ENCODE peak calls at places on chromosomes 2 and 18, in four cellular contexts. One of them, this sample, is unnamed.

GRCh38 chr2:219358170-219359075 is 25.9 kb upstream of the RESP18 start:
- DNase-seq in sigmoid colon: no peak
- DNase-seq in endothelial cell of umbilical vein: no peak
- DNase-seq in left ventricle myocardium inferior: no peak
- DNase-seq in this sample: peak; percentile 85

GRCh38 chr2:108823286-108823685 is 36.7 kb downstream of the CCDC138 start:
- DNase-seq in sigmoid colon: no peak
- DNase-seq in endothelial cell of umbilical vein: no peak
- DNase-seq in left ventricle myocardium inferior: no peak
- DNase-seq in this sample: no peak

GRCh38 chr2:45353879-45354278 is 257.2 kb downstream of the SRBD1 start:
- DNase-seq in sigmoid colon: no peak
- DNase-seq in endothelial cell of umbilical vein: peak; percentile 97
- DNase-seq in left ventricle myocardium inferior: no peak
- DNase-seq in this sample: no peak

GRCh38 chr2:162085090-162085891 is 11.3 kb upstream of the DPP4 start:
- DNase-seq in sigmoid colon: no peak
- DNase-seq in endothelial cell of umbilical vein: no peak
- DNase-seq in left ventricle myocardium inferior: no peak
- DNase-seq in this sample: no peak

GRCh38 chr2:241904791-241905710 is 35.5 kb downstream of the RTP5 start:
- DNase-seq in sigmoid colon: no peak
- DNase-seq in endothelial cell of umbilical vein: no peak
- DNase-seq in left ventricle myocardium inferior: no peak
- DNase-seq in this sample: peak; percentile 41

GRCh38 chr2:64804651-64805050 is 150.9 kb upstream of the SERTAD2 start:
- DNase-seq in sigmoid colon: no peak
- DNase-seq in endothelial cell of umbilical vein: no peak
- DNase-seq in left ventricle myocardium inferior: no peak
- DNase-seq in this sample: no peak

GRCh38 chr2:102892693-102893290 is 131.0 kb downstream of the TMEM182 start:
- DNase-seq in sigmoid colon: no peak
- DNase-seq in endothelial cell of umbilical vein: no peak
- DNase-seq in left ventricle myocardium inferior: no peak
- DNase-seq in this sample: no peak

GRCh38 chr18:25787281-25787680 is 303.1 kb downstream of the SS18 start:
- DNase-seq in sigmoid colon: no peak
- DNase-seq in endothelial cell of umbilical vein: no peak
- DNase-seq in left ventricle myocardium inferior: no peak
- DNase-seq in this sample: no peak

GRCh38 chr2:150889141-150889540 is 372.5 kb downstream of the RBM43 start:
- DNase-seq in sigmoid colon: no peak
- DNase-seq in endothelial cell of umbilical vein: no peak
- DNase-seq in left ventricle myocardium inferior: no peak
- DNase-seq in this sample: no peak

GRCh38 chr2:229268626-229269025 is 2.5 kb downstream of the PID1 start:
- DNase-seq in sigmoid colon: no peak
- DNase-seq in endothelial cell of umbilical vein: no peak
- DNase-seq in left ventricle myocardium inferior: no peak
- DNase-seq in this sample: no peak

DNA sequence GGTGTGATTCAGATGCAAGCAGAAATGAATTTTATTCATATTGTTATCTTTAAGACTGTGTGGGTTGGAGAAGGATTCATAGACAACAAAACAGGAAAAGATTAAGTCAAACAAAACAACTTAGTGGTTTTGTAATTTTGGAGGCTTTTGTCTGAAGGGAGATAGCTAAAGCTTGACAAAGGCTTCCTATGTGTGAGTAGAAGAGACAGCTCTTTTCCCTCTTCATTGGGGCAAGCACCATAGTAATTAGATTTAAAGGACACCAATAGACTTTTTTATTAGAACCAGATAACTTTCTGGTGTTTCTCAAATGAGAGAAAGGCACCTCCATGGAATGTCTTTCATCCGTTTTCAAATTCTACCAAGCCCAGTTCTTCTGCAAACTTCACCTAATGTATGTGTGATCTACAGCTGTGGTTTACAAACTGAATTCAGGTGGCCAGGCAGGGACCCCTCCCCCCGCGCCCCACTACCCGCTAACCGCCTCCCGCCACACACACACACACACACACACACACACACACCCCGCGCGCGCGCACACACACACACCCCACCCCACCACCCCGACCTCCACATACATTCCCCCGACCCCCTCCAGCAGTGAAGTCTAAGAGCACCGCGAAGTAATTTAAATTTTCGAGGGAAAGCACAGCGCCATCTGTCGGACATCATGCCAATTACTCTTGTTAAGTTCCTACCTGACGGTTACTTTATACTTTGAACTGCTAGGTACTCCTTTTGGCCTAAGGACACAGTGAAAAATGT is 31.7 kb upstream of the PPP1R1C start:
- DNase-seq in sigmoid colon: no peak
- DNase-seq in endothelial cell of umbilical vein: peak; percentile 81
- DNase-seq in left ventricle myocardium inferior: peak; percentile 25
- DNase-seq in this sample: peak; percentile 84
- H3K4me3 ChIP-seq in sigmoid colon: no peak overlapping the region
- H3K4me3 ChIP-seq in endothelial cell of umbilical vein: peak overlapping the region; percentile 39
- H3K4me3 ChIP-seq in left ventricle myocardium inferior: peak overlapping the region; percentile 48
- H3K4me3 ChIP-seq in this sample: peak overlapping the region; percentile 18

DNA sequence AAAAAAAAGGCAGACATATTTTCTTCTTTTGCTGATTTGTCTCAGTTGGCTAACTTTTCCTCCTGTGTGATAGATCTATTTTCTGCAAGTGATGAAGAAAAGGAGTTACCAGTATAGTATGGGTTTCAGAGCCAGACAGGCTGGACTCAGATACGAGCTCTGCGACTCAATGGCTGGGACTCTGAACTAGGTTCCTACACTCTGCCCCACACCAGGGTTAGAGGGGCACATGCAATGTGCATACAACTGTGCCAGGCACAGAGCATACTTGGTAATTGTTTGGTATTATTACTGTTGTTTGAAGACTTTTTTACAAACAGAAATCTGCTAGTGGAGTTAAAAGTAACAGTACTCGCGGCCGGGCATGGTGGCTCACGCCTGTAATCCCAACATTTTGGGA is 21.8 kb downstream of the RNF149 start:
- DNase-seq in sigmoid colon: no peak
- DNase-seq in endothelial cell of umbilical vein: no peak
- DNase-seq in left ventricle myocardium inferior: no peak
- DNase-seq in this sample: no peak
- H3K36me3 ChIP-seq in sigmoid colon: peaks cover 42% of the 10 kb centered on the region
- H3K36me3 ChIP-seq in endothelial cell of umbilical vein: peaks cover 17% of the 10 kb centered on the region
- H3K36me3 ChIP-seq in left ventricle myocardium inferior: peaks cover 91% of the 10 kb centered on the region
- H3K36me3 ChIP-seq in this sample: peaks cover 12% of the 10 kb centered on the region

GRCh38 chr2:118032169-118033013 is 18.5 kb upstream of the CCDC93 start:
- DNase-seq in sigmoid colon: no peak
- DNase-seq in endothelial cell of umbilical vein: peak; percentile 36
- DNase-seq in left ventricle myocardium inferior: no peak
- DNase-seq in this sample: peak; percentile 54
- H3K27me3 ChIP-seq in sigmoid colon: peaks cover 20% of the 10 kb centered on the region
- H3K27me3 ChIP-seq in endothelial cell of umbilical vein: peaks cover 2% of the 10 kb centered on the region
- H3K27me3 ChIP-seq in left ventricle myocardium inferior: peaks cover 93% of the 10 kb centered on the region
- H3K27me3 ChIP-seq in this sample: no peaks in the 10 kb centered on the region

DNA sequence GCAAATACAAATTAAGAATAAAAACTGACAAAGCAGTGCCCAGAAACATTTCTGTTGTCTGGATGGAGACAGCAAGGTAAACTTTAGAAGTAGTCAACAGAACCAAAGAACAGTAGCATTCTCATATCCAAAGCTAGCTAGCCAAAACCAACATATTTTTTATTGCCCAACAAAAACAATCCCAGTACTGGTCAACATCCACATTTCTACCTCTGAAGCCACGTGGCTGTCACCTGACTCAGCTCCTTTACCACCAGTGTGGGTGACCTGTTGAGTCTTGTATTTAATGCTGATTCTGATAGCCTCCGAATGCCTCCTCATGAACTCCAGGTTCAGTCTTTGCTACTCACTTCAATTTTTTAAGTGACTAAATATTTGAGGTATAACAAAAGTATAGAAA is 43.1 kb downstream of the ANTXR1 start:
- DNase-seq in sigmoid colon: no peak
- DNase-seq in endothelial cell of umbilical vein: no peak
- DNase-seq in left ventricle myocardium inferior: no peak
- DNase-seq in this sample: no peak
- H3K4me3 ChIP-seq in sigmoid colon: no peak overlapping the region
- H3K4me3 ChIP-seq in endothelial cell of umbilical vein: no peak overlapping the region
- H3K4me3 ChIP-seq in left ventricle myocardium inferior: no peak overlapping the region
- H3K4me3 ChIP-seq in this sample: no peak overlapping the region

GRCh38 chr2:201701591-201701990 is 3.1 kb upstream of the MPP4 start:
- DNase-seq in sigmoid colon: no peak
- DNase-seq in endothelial cell of umbilical vein: no peak
- DNase-seq in left ventricle myocardium inferior: no peak
- DNase-seq in this sample: no peak

GRCh38 chr2:201709049-201709448 is 10.6 kb upstream of the MPP4 start:
- DNase-seq in sigmoid colon: no peak
- DNase-seq in endothelial cell of umbilical vein: no peak
- DNase-seq in left ventricle myocardium inferior: no peak
- DNase-seq in this sample: no peak

GRCh38 chr2:201707753-201708152 is 9.3 kb upstream of the MPP4 start:
- DNase-seq in sigmoid colon: no peak
- DNase-seq in endothelial cell of umbilical vein: peak; percentile 67
- DNase-seq in left ventricle myocardium inferior: no peak
- DNase-seq in this sample: no peak

GRCh38 chr2:201707142-201707541 is 8.7 kb upstream of the MPP4 start:
- DNase-seq in sigmoid colon: no peak
- DNase-seq in endothelial cell of umbilical vein: no peak
- DNase-seq in left ventricle myocardium inferior: no peak
- DNase-seq in this sample: no peak

DNA sequence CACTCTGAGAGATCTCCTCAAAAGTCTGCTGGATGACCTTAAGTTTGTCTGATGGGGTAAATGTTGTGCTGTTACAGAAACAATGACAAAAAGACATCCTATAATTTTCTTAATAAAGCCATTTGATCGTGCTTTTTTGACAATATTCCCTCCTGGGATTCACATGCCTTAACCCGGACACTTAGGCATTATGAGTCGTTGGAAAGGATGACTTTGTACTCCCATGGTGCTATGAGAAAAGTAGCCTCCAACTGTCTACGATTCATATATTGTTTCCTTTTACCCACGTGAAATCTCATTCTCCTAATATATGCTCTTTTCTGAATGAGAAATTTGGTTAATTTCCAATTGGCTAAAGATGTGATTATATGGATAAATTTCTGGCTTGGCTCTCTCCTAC is 6.1 kb upstream of the MPP4 start:
- DNase-seq in sigmoid colon: no peak
- DNase-seq in endothelial cell of umbilical vein: peak; percentile 38
- DNase-seq in left ventricle myocardium inferior: no peak
- DNase-seq in this sample: no peak
- H3K36me3 ChIP-seq in sigmoid colon: peaks cover 36% of the 10 kb centered on the region
- H3K36me3 ChIP-seq in endothelial cell of umbilical vein: peaks cover 11% of the 10 kb centered on the region
- H3K36me3 ChIP-seq in left ventricle myocardium inferior: peaks cover 95% of the 10 kb centered on the region
- H3K36me3 ChIP-seq in this sample: peaks cover 1% of the 10 kb centered on the region

GRCh38 chr2:73176205-73176880 is 26.0 kb upstream of the NOTO start:
- DNase-seq in sigmoid colon: peak; percentile 69
- DNase-seq in endothelial cell of umbilical vein: peak; percentile 14
- DNase-seq in left ventricle myocardium inferior: peak; percentile 23
- DNase-seq in this sample: peak; percentile 69

GRCh38 chr2:73174941-73175662 is 27.3 kb upstream of the NOTO start:
- DNase-seq in sigmoid colon: no peak
- DNase-seq in endothelial cell of umbilical vein: no peak
- DNase-seq in left ventricle myocardium inferior: no peak
- DNase-seq in this sample: no peak

GRCh38 chr2:73176881-73177644 is 25.3 kb upstream of the NOTO start:
- DNase-seq in sigmoid colon: peak; percentile 95
- DNase-seq in endothelial cell of umbilical vein: peak; percentile 87
- DNase-seq in left ventricle myocardium inferior: peak; percentile 94
- DNase-seq in this sample: peak; percentile 98

GRCh38 chr2:73174244-73174643 is 28.1 kb upstream of the NOTO start:
- DNase-seq in sigmoid colon: no peak
- DNase-seq in endothelial cell of umbilical vein: no peak
- DNase-seq in left ventricle myocardium inferior: no peak
- DNase-seq in this sample: no peak

DNA sequence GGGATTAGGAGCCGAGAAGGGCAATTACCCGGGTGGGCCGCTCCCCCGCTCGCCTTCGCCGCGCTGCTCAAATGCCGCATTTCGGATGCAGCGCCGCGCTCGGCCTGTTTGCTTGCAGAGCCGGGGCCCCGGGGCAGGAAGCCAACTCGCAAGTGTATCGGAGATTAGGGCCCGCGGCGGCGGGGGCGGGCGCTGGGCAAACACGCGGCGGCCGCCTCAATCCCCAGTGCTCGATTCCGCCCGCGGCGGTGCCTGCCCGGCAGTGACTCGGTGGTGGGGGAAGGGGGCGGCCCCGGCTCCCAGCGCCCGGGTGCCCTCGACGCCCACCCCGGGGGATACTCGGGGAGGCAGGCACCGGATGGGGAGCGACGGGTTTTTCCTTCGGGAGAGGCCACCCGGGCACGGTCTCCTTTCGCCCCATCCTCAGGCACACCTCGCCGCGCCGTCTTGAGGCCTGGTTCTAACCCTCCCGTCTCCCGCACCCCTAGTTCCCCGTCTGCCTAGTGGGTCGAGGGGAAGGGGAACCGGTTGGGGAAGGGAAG is 26.6 kb upstream of the NOTO start:
- DNase-seq in sigmoid colon: peak; percentile 89
- DNase-seq in endothelial cell of umbilical vein: peak; percentile 58
- DNase-seq in left ventricle myocardium inferior: peak; percentile 88
- DNase-seq in this sample: peak; percentile 89
- H3K27me3 ChIP-seq in sigmoid colon: peaks cover 71% of the 10 kb centered on the region
- H3K27me3 ChIP-seq in endothelial cell of umbilical vein: peaks cover 7% of the 10 kb centered on the region
- H3K27me3 ChIP-seq in left ventricle myocardium inferior: peaks cover 34% of the 10 kb centered on the region
- H3K27me3 ChIP-seq in this sample: peaks cover 55% of the 10 kb centered on the region

This sample was measured in H7.